ENCODE peak calls at places on chromosomes 5 and 9, in five cellular contexts. N is endodermal cell; S is CD4-positive, alpha-beta memory T cell; F is suprapubic skin; Y is tibial nerve. P is an unnamed sample. For H3K4me1, the result is how much of the 10 kb centered on the place peaks cover.

GRCh38 chr5:14261856-14262611 is 118.9 kb downstream of the TRIO start:
- DNase-seq in N (no peak), S (no peak), F (no peak), Y (no peak), P (no peak)

GRCh38 chr9:23750808-23751207 is 75.2 kb downstream of the ELAVL2 start:
- DNase-seq in N (no peak), S (no peak), F (no peak), Y (no peak), P (no peak)

GRCh38 chr9:73039916-73040263 is 87.0 kb upstream of the ALDH1A1 start:
- DNase-seq in N (no peak), S (no peak), F (no peak), Y (no peak), P (no peak)

GRCh38 chr9:108876425-108876824 is 14.4 kb downstream of the ACTL7A start:
- DNase-seq in N (no peak), S (no peak), F (no peak), Y (no peak), P (no peak)

GRCh38 chr9:42388146-42388690 is 204.8 kb downstream of the SPATA31A6 start:
- DNase-seq in N (peak), S (no peak), F (no peak), Y (no peak), P (no peak)

GRCh38 chr9:11992866-11993265 is 700.3 kb upstream of the TYRP1 start:
- DNase-seq in N (no peak), S (no peak), F (no peak), Y (no peak), P (no peak)

GRCh38 chr9:98603821-98604383 is 104.8 kb downstream of the GABBR2 start:
- DNase-seq in N (peak), S (no peak), F (no peak), Y (no peak), P (no peak)

GRCh38 chr9:87973122-87973521 is 1.2 kb downstream of the CDK20 start:
- DNase-seq in N (no peak), S (no peak), F (no peak), Y (no peak), P (no peak)

GRCh38 chr5:19322716-19323485 is 665.1 kb downstream of the CDH18 start:
- DNase-seq in N (peak), S (no peak), F (no peak), Y (no peak), P (no peak)

GRCh38 chr5:33795532-33795931 is 96.3 kb downstream of the ADAMTS12 start:
- DNase-seq in N (no peak), S (no peak), F (no peak), Y (no peak), P (no peak)

DNA sequence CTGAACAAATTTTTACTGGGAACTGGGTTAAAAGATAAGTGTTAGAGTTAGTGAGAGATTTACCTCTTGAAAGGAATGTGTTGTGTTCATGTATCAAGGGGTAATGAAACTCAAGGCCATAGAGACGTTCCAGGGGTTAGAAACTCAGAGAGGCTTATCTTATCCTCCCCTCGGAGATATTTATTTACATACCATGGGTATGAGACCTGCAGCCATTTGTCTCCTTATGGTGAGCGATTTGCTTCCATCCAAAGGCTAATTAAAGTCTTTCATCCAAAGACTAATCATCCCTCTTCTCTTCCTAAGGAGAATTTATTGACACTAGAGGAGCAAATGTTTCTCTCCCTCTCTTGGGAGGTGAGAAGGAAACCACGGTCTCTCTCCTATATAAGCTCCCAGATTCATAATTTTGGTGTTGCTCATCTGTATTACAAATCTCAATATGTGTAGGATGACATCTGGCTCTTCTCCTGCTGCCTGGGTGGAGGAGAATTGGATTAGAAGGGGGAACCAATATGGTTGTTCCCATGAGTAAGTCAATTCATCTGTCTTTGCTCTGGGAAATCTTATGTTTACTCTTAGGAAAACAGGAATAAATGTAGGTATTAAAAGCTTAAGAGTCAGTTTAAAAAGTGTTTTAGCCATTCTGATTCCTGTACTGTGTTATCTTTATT is 31.0 kb upstream of the RPS23 start:
- DNase-seq in N (no peak), S (no peak), F (no peak), Y (no peak), P (no peak)
- H3K4me1 ChIP-seq in N (under half), S (under half), F (under half), Y (under half), P (under half)

DNA sequence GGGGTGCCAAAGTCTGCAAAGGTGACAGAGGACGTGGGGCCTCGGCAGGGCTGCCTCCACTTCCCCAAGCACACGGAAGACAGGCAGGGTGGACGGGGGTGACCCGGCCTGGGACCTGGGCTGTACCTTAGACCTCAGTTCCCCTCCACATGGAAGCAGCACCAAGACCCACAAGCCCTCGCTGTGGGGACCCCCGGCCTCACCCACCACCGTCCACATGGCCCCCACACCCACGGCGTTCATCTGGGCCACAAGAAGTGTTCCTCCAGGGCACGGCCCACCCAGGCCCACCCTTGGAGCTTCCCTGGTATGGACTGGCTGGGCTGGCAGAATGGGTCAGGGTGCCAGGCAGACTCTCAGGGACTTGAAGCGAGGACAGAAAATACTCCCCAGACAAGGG is 45.8 kb upstream of the NKD2 start:
- DNase-seq in N (no peak), S (no peak), F (peak), Y (no peak), P (no peak)
- H3K27ac ChIP-seq in N (no peak), S (no peak), F (no peak), Y (no peak), P (peak)

GRCh38 chr9:127976943-127977871 is 3.6 kb downstream of the EEIG1 start:
- DNase-seq in N (peak), S (no peak), F (no peak), Y (no peak), P (no peak)
- H3K4me1 ChIP-seq in N (under half), S (half or more), F (half or more), Y (half or more), P (half or more)

DNA sequence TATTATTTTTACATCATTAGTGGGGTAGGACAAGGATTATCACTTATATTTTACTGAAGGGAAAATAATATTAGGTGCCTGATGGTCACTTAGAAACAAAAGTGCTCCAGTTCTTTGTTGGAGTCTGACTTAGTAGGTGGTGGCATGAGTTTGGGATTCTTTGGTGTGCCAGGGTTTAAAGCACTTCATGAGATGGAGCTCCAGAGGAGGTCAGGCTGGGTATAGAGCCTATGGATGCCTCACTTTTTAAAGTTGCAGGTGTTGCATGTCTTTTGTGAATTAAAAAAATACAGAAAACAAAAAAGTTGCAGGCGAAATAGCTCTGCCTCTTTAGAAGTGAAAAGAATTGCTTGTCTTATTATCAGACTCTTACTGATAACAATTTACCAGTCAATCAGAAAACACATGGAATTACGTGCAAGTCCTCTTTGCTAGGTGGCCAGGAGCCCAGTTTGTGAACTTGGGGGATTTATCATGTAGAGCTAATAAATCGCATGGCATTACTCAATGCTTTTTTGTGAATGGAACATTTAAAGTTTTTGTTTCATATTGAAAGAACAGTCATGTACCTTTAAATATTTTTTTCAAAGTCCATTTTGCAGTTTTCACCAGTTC is 1.6 kb downstream of the ITK start:
- DNase-seq in N (no peak), S (no peak), F (no peak), Y (no peak), P (no peak)
- H3K27ac ChIP-seq in N (no peak), S (peak), F (no peak), Y (peak), P (peak)

DNA sequence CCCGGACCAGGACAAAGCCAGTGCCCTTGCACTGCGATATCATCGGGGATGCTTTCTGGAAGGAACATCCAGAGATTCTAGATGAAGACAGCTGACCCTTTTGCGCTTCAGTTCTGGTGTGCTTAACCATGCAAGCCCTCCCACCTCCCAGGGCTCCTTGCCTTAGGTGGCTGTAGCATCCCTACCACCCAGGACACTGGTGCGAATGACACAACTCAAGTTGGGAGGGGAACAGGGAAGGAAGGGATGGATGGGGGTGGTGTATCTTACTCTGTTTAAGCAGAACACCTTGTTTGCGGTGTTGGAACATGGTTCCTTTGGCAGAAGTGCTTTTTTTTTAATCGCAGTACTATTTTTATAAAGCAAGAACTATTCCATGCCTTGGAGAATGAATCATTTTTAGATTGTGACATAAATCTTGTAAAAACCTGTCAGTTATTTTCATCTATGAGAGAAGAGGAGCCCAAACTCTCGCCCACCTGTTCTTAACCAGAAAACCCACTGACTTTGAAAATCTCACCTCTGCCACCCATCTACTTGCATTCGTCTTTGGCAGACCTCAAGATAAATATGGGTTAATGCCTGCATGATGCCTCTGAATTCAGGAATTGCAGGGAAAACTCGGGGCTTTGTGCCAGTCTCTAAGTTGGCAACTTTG is 4.0 kb upstream of the LSM11 start:
- DNase-seq in N (no peak), S (no peak), F (no peak), Y (no peak), P (no peak)
- H3K4me1 ChIP-seq in N (under half), S (under half), F (under half), Y (under half), P (under half)